ENCODE peak calls at places on chromosomes 16 and 17, in four cellular contexts. One of them, this sample, is unnamed.

GRCh38 chr17:81898029-81898866 is 3.8 kb upstream of the NPB start:
- DNase-seq in astrocyte of the cerebellum: peak
- DNase-seq in CD8-positive, alpha-beta T cell: no peak
- DNase-seq in left lung: no peak
- DNase-seq in this sample: peak

GRCh38 chr17:74631468-74632195 is 8.1 kb upstream of the CD300E start:
- DNase-seq in astrocyte of the cerebellum: no peak
- DNase-seq in CD8-positive, alpha-beta T cell: no peak
- DNase-seq in left lung: no peak
- DNase-seq in this sample: no peak

GRCh38 chr16:18013863-18014262 is 322.7 kb downstream of the NPIPA8 start:
- DNase-seq in astrocyte of the cerebellum: no peak
- DNase-seq in CD8-positive, alpha-beta T cell: no peak
- DNase-seq in left lung: no peak
- DNase-seq in this sample: no peak

GRCh38 chr17:33124871-33125551 is 133.4 kb downstream of the SPACA3 start:
- DNase-seq in astrocyte of the cerebellum: no peak
- DNase-seq in CD8-positive, alpha-beta T cell: no peak
- DNase-seq in left lung: no peak
- DNase-seq in this sample: no peak

GRCh38 chr17:48718781-48719641 is 3.3 kb downstream of the PRAC1 start:
- DNase-seq in astrocyte of the cerebellum: no peak
- DNase-seq in CD8-positive, alpha-beta T cell: no peak
- DNase-seq in left lung: no peak
- DNase-seq in this sample: no peak

GRCh38 chr16:2952679-2953078 is 11.4 kb upstream of the KREMEN2 start:
- DNase-seq in astrocyte of the cerebellum: no peak
- DNase-seq in CD8-positive, alpha-beta T cell: no peak
- DNase-seq in left lung: no peak
- DNase-seq in this sample: no peak

GRCh38 chr16:1430759-1431496 is at the start of gene PERCC1:
- DNase-seq in astrocyte of the cerebellum: no peak
- DNase-seq in CD8-positive, alpha-beta T cell: no peak
- DNase-seq in left lung: no peak
- DNase-seq in this sample: no peak

GRCh38 chr17:36183001-36183810 is 6.8 kb upstream of the TBC1D3B start:
- DNase-seq in astrocyte of the cerebellum: peak
- DNase-seq in CD8-positive, alpha-beta T cell: no peak
- DNase-seq in left lung: peak
- DNase-seq in this sample: peak

GRCh38 chr17:3048727-3049471 is 14.5 kb downstream of the OR1D5 start:
- DNase-seq in astrocyte of the cerebellum: peak
- DNase-seq in CD8-positive, alpha-beta T cell: peak
- DNase-seq in left lung: peak
- DNase-seq in this sample: peak

GRCh38 chr16:68401871-68402747 is 46.2 kb downstream of the SMPD3 start:
- DNase-seq in astrocyte of the cerebellum: peak
- DNase-seq in CD8-positive, alpha-beta T cell: no peak
- DNase-seq in left lung: no peak
- DNase-seq in this sample: no peak

GRCh38 chr17:3963214-3964201 is 729 bp downstream of the ATP2A3 start:
- DNase-seq in astrocyte of the cerebellum: no peak
- DNase-seq in CD8-positive, alpha-beta T cell: peak
- DNase-seq in left lung: peak
- DNase-seq in this sample: no peak

GRCh38 chr17:3026856-3027751 is 36.3 kb downstream of the OR1D5 start:
- DNase-seq in astrocyte of the cerebellum: no peak
- DNase-seq in CD8-positive, alpha-beta T cell: no peak
- DNase-seq in left lung: peak
- DNase-seq in this sample: no peak

GRCh38 chr16:66427871-66428681 is 981 bp downstream of the BEAN1 start:
- DNase-seq in astrocyte of the cerebellum: no peak
- DNase-seq in CD8-positive, alpha-beta T cell: no peak
- DNase-seq in left lung: no peak
- DNase-seq in this sample: no peak

GRCh38 chr17:49076575-49077384 is 55.8 kb upstream of the B4GALNT2 start:
- DNase-seq in astrocyte of the cerebellum: peak
- DNase-seq in CD8-positive, alpha-beta T cell: no peak
- DNase-seq in left lung: no peak
- DNase-seq in this sample: no peak

GRCh38 chr17:64125937-64126336 is 4.0 kb downstream of the ERN1 start:
- DNase-seq in astrocyte of the cerebellum: no peak
- DNase-seq in CD8-positive, alpha-beta T cell: no peak
- DNase-seq in left lung: no peak
- DNase-seq in this sample: no peak

GRCh38 chr17:49297141-49297540 is 64.9 kb downstream of the ZNF652 start:
- DNase-seq in astrocyte of the cerebellum: no peak
- DNase-seq in CD8-positive, alpha-beta T cell: no peak
- DNase-seq in left lung: no peak
- DNase-seq in this sample: no peak

GRCh38 chr16:13780841-13781553 is 139.0 kb upstream of the ERCC4 start:
- DNase-seq in astrocyte of the cerebellum: no peak
- DNase-seq in CD8-positive, alpha-beta T cell: no peak
- DNase-seq in left lung: no peak
- DNase-seq in this sample: no peak

GRCh38 chr17:79935197-79935844 is 96.1 kb upstream of the CBX4 start:
- DNase-seq in astrocyte of the cerebellum: no peak
- DNase-seq in CD8-positive, alpha-beta T cell: no peak
- DNase-seq in left lung: no peak
- DNase-seq in this sample: no peak

GRCh38 chr17:82614095-82614631 is 34.1 kb downstream of the WDR45B start:
- DNase-seq in astrocyte of the cerebellum: no peak
- DNase-seq in CD8-positive, alpha-beta T cell: no peak
- DNase-seq in left lung: no peak
- DNase-seq in this sample: no peak

GRCh38 chr16:85680352-85680944 is 8.3 kb downstream of the GINS2 start:
- DNase-seq in astrocyte of the cerebellum: no peak
- DNase-seq in CD8-positive, alpha-beta T cell: no peak
- DNase-seq in left lung: no peak
- DNase-seq in this sample: no peak

GRCh38 chr16:21175397-21175796 is 16.9 kb downstream of the LDAF1 start:
- DNase-seq in astrocyte of the cerebellum: no peak
- DNase-seq in CD8-positive, alpha-beta T cell: no peak
- DNase-seq in left lung: no peak
- DNase-seq in this sample: no peak

GRCh38 chr16:84324439-84325262 is 30.0 kb downstream of the WFDC1 start:
- DNase-seq in astrocyte of the cerebellum: no peak
- DNase-seq in CD8-positive, alpha-beta T cell: no peak
- DNase-seq in left lung: no peak
- DNase-seq in this sample: no peak

GRCh38 chr16:81214745-81215166 is 23.7 kb upstream of the BCO1 start:
- DNase-seq in astrocyte of the cerebellum: no peak
- DNase-seq in CD8-positive, alpha-beta T cell: no peak
- DNase-seq in left lung: no peak
- DNase-seq in this sample: no peak

GRCh38 chr16:28561557-28562187 is 8.0 kb downstream of the SGF29 start:
- DNase-seq in astrocyte of the cerebellum: no peak
- DNase-seq in CD8-positive, alpha-beta T cell: no peak
- DNase-seq in left lung: no peak
- DNase-seq in this sample: no peak

GRCh38 chr16:85205747-85206471 is 93.6 kb upstream of the CIBAR2 start:
- DNase-seq in astrocyte of the cerebellum: no peak
- DNase-seq in CD8-positive, alpha-beta T cell: no peak
- DNase-seq in left lung: no peak
- DNase-seq in this sample: no peak

GRCh38 chr16:72939247-72939646 is 108.7 kb downstream of the ZFHX3 start:
- DNase-seq in astrocyte of the cerebellum: no peak
- DNase-seq in CD8-positive, alpha-beta T cell: no peak
- DNase-seq in left lung: no peak
- DNase-seq in this sample: no peak

GRCh38 chr17:82023447-82024241 is 539 bp downstream of the LRRC45 start:
- DNase-seq in astrocyte of the cerebellum: no peak
- DNase-seq in CD8-positive, alpha-beta T cell: no peak
- DNase-seq in left lung: no peak
- DNase-seq in this sample: no peak

GRCh38 chr16:11034005-11034404 is 89.6 kb downstream of the CLEC16A start:
- DNase-seq in astrocyte of the cerebellum: peak
- DNase-seq in CD8-positive, alpha-beta T cell: no peak
- DNase-seq in left lung: no peak
- DNase-seq in this sample: no peak

GRCh38 chr16:86516618-86517003 is 6.3 kb downstream of the FOXF1 start:
- DNase-seq in astrocyte of the cerebellum: no peak
- DNase-seq in CD8-positive, alpha-beta T cell: no peak
- DNase-seq in left lung: no peak
- DNase-seq in this sample: no peak

GRCh38 chr17:29136998-29137730 is 43.0 kb downstream of the MYO18A start:
- DNase-seq in astrocyte of the cerebellum: no peak
- DNase-seq in CD8-positive, alpha-beta T cell: no peak
- DNase-seq in left lung: no peak
- DNase-seq in this sample: no peak

GRCh38 chr17:34420254-34420766 is 57.3 kb upstream of the CCL1 start:
- DNase-seq in astrocyte of the cerebellum: peak
- DNase-seq in CD8-positive, alpha-beta T cell: peak
- DNase-seq in left lung: no peak
- DNase-seq in this sample: no peak

GRCh38 chr16:85950519-85950918 is 51.6 kb downstream of the IRF8 start:
- DNase-seq in astrocyte of the cerebellum: no peak
- DNase-seq in CD8-positive, alpha-beta T cell: no peak
- DNase-seq in left lung: no peak
- DNase-seq in this sample: no peak

GRCh38 chr16:58709338-58709737 is 24.8 kb upstream of the SLC38A7 start:
- DNase-seq in astrocyte of the cerebellum: no peak
- DNase-seq in CD8-positive, alpha-beta T cell: no peak
- DNase-seq in left lung: no peak
- DNase-seq in this sample: no peak

GRCh38 chr17:74746922-74747321 is 1.5 kb upstream of the NHERF1 start:
- DNase-seq in astrocyte of the cerebellum: no peak
- DNase-seq in CD8-positive, alpha-beta T cell: no peak
- DNase-seq in left lung: no peak
- DNase-seq in this sample: no peak

GRCh38 chr17:43020789-43021738 is 1.1 kb downstream of the VAT1 start:
- DNase-seq in astrocyte of the cerebellum: no peak
- DNase-seq in CD8-positive, alpha-beta T cell: peak
- DNase-seq in left lung: peak
- DNase-seq in this sample: no peak

GRCh38 chr16:56348168-56349085 is 76.9 kb downstream of the AMFR start:
- DNase-seq in astrocyte of the cerebellum: no peak
- DNase-seq in CD8-positive, alpha-beta T cell: no peak
- DNase-seq in left lung: no peak
- DNase-seq in this sample: no peak

GRCh38 chr16:67425581-67425980 is 5.3 kb upstream of the HSD11B2 start:
- DNase-seq in astrocyte of the cerebellum: no peak
- DNase-seq in CD8-positive, alpha-beta T cell: no peak
- DNase-seq in left lung: no peak
- DNase-seq in this sample: no peak

GRCh38 chr16:55480228-55480655 is 1.2 kb downstream of the MMP2 start:
- DNase-seq in astrocyte of the cerebellum: peak
- DNase-seq in CD8-positive, alpha-beta T cell: no peak
- DNase-seq in left lung: peak
- DNase-seq in this sample: peak

GRCh38 chr17:869067-869466 is 86.9 kb downstream of the MRM3 start:
- DNase-seq in astrocyte of the cerebellum: no peak
- DNase-seq in CD8-positive, alpha-beta T cell: no peak
- DNase-seq in left lung: no peak
- DNase-seq in this sample: peak
- H3K4me3 ChIP-seq in astrocyte of the cerebellum: no peak
- H3K4me3 ChIP-seq in CD8-positive, alpha-beta T cell: no peak
- H3K4me3 ChIP-seq in left lung: no peak
- H3K4me3 ChIP-seq in this sample: no peak

DNA sequence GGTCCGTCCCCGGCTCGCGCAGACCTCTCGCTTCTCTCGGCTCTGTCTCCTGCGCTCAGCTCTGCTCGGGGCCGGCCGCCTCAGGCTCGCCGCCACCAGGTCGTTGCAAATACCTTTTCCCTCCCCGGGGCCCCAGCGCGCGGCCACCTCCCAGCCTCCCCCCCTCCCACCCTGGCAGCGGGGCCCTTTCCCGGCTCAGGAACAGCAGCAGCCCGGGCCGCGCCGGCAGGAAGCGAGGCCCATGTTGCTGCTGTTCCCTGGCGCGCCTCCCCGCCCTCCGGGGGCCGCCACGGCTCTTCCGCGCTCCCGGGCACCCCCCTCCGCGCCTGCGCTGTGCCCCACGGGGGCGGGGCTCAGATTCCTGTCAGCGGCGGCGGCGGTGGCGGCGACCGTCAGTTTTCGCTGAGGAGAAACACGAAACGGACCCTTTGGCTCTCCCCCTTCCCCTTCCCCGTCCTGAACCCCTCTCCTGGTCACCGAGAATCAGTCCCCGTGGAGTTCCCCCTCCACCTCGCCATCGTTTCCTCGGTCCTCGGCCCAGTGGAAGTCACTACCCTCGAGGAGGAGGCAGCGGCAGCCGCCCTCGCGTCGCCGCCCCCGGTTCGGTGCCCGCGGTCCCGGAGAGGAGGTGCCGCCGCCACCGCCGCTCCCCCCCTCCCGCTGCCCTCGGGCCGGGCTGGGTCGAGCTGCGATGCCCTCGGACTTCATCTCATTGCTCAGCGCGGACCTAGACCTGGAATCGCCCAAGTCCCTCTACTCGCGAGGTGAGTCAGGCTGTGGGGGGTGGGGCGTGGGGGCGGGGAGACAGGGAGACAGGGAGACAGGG is at the start of gene NFAT5:
- DNase-seq in astrocyte of the cerebellum: peak
- DNase-seq in CD8-positive, alpha-beta T cell: peak
- DNase-seq in left lung: peak
- DNase-seq in this sample: no peak
- TF ChIP-seq CTCF in astrocyte of the cerebellum: no peak
- TF ChIP-seq CTCF in CD8-positive, alpha-beta T cell: no peak
- TF ChIP-seq CTCF in left lung: no peak
- TF ChIP-seq CTCF in this sample: no peak

DNA sequence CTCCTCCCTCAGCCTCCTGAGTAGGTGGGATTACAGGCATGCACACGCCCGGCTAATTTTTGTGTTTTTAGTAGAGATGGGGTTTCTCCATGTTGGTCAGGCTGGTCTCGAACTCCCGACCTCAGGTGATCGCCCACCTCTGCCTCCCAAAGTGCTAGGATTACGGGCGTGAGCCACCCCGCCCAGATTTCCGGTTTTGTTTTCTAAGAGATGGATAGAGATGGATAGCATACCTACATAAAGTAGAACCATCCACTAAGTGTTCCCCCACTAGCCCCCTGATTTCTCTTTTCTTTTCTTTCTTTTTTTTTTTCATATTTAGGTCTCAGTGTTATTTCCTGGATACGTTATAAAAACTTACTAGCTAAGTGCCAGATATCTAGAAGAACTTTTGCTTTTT is 2.0 kb downstream of the WSB1 start:
- DNase-seq in astrocyte of the cerebellum: no peak
- DNase-seq in CD8-positive, alpha-beta T cell: no peak
- DNase-seq in left lung: no peak
- DNase-seq in this sample: no peak
- H3K4me3 ChIP-seq in astrocyte of the cerebellum: peak
- H3K4me3 ChIP-seq in CD8-positive, alpha-beta T cell: peak
- H3K4me3 ChIP-seq in left lung: peak
- H3K4me3 ChIP-seq in this sample: peak

DNA sequence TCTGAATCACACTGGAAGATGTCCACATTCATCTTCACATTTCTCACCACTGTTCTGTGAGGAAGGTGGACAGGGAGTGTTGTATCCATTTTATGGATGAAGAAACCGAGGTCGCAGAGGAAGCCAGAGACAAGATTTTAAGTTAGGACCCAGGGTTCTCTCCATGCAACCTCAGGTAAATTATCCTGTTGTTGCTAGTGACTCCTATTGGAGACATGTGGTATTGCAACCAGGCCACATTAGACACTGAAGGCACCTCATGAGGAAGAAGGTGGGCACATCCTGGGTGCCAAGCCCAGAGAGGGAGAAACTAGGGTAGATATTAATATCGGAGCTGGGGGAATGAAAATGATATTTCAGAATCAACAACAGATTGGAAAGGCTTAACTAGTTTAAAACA is 8.5 kb upstream of the WNT9B start:
- DNase-seq in astrocyte of the cerebellum: no peak
- DNase-seq in CD8-positive, alpha-beta T cell: no peak
- DNase-seq in left lung: no peak
- DNase-seq in this sample: no peak
- TF ChIP-seq CTCF in astrocyte of the cerebellum: peak
- TF ChIP-seq CTCF in CD8-positive, alpha-beta T cell: peak
- TF ChIP-seq CTCF in left lung: peak
- TF ChIP-seq CTCF in this sample: peak